ENCODE peak calls at places on chromosomes 2 and 18, in five cellular contexts. F is activated CD4-positive, alpha-beta T cell treated with anti-CD3 and anti-CD28 coated beads, Interleukin-2, amount 10 ng/mL, durations not matched to agents 7 days and 5 days; B is posterior vena cava; L is PC-9; A is activated T-cell treated with anti-CD3 and anti-CD28 coated beads for 1 hour. K is an unnamed sample.

GRCh38 chr2:133918141-133918540 is 335.7 kb upstream of the MGAT5 start:
- DNase-seq in F (no peak), B (no peak), A (no peak), L (no peak), K (no peak)

GRCh38 chr2:55047677-55048299 is 2.5 kb downstream of the RTN4 start:
- DNase-seq in L (peak), A (no peak), B (no peak), F (no peak), K (no peak)

GRCh38 chr2:212536385-212537310 is 2.0 kb downstream of the ERBB4 start:
- DNase-seq in A (no peak), F (no peak), B (peak), L (no peak), K (peak)

GRCh38 chr2:75055820-75056675 is 97.6 kb downstream of the POLE4 start:
- DNase-seq in L (no peak), F (no peak), B (no peak), A (no peak), K (no peak)

GRCh38 chr2:197378494-197378972 is 56.3 kb downstream of the SF3B1 start:
- DNase-seq in F (peak), B (no peak), A (peak), L (no peak), K (peak)

GRCh38 chr2:177108890-177109289 is 103.7 kb upstream of the HNRNPA3 start:
- DNase-seq in F (no peak), A (no peak), B (no peak), L (no peak), K (no peak)

GRCh38 chr2:36444206-36444605 is 88.6 kb downstream of the CRIM1 start:
- DNase-seq in B (no peak), A (no peak), F (no peak), L (no peak), K (no peak)

GRCh38 chr2:219713110-219713509 is 85.7 kb downstream of the SLC4A3 start:
- DNase-seq in F (no peak), L (no peak), B (no peak), A (no peak), K (no peak)

GRCh38 chr2:174577967-174578589 is 19.5 kb downstream of the WIPF1 start:
- DNase-seq in F (peak), B (no peak), A (no peak), L (no peak), K (no peak)

GRCh38 chr2:85133751-85134254 is 611 bp downstream of the TCF7L1 start:
- DNase-seq in F (no peak), A (no peak), L (no peak), B (peak), K (peak)

GRCh38 chr18:65221736-65222135 is 529.1 kb upstream of the CDH7 start:
- DNase-seq in B (no peak), F (no peak), A (no peak), L (no peak), K (no peak)

GRCh38 chr2:21148718-21149117 is 24.9 kb downstream of the TDRD15 start:
- DNase-seq in B (no peak), L (no peak), F (no peak), A (no peak), K (no peak)

GRCh38 chr2:205902041-205902898 is 183.7 kb downstream of the INO80D start:
- DNase-seq in F (no peak), L (no peak), A (no peak), B (no peak), K (no peak)

GRCh38 chr2:221022554-221022953 is 549.5 kb downstream of the EPHA4 start:
- DNase-seq in F (no peak), L (no peak), B (no peak), A (no peak), K (no peak)

GRCh38 chr2:46878886-46879285 is 36.7 kb downstream of the MCFD2 start:
- DNase-seq in F (no peak), L (no peak), A (no peak), B (peak), K (peak)

GRCh38 chr2:166609183-166609959 is 115.3 kb upstream of the SCN7A start:
- DNase-seq in A (no peak), L (no peak), F (no peak), B (no peak), K (no peak)

GRCh38 chr18:65477450-65477849 is 273.4 kb upstream of the CDH7 start:
- DNase-seq in L (no peak), B (no peak), A (no peak), F (no peak), K (no peak)

GRCh38 chr2:7924033-7924762 is 757.7 kb upstream of the ID2 start:
- DNase-seq in F (no peak), B (no peak), L (no peak), A (no peak), K (no peak)

GRCh38 chr2:170930132-170931109 is 1.4 kb downstream of the GORASP2 start:
- DNase-seq in L (peak), F (peak), A (peak), B (no peak), K (no peak)

GRCh38 chr2:177606636-177607035 is 214.1 kb downstream of the AGPS start:
- DNase-seq in L (no peak), A (no peak), B (no peak), F (no peak), K (no peak)

GRCh38 chr18:28108801-28109200 is 68.1 kb downstream of the CDH2 start:
- DNase-seq in L (no peak), B (no peak), F (no peak), A (no peak), K (no peak)

GRCh38 chr2:99697811-99698568 is 208.2 kb upstream of the REV1 start:
- DNase-seq in A (no peak), L (no peak), B (peak), F (no peak), K (peak)

GRCh38 chr2:71615769-71616730 is 162.7 kb downstream of the DYSF start:
- DNase-seq in L (no peak), B (peak), A (no peak), F (peak), K (no peak)

GRCh38 chr18:78681396-78681795 is 298.2 kb upstream of the SALL3 start:
- DNase-seq in A (no peak), F (no peak), L (no peak), B (peak), K (no peak)

GRCh38 chr2:10520154-10520553 is 72.0 kb upstream of the ODC1 start:
- DNase-seq in A (no peak), L (no peak), F (no peak), B (no peak), K (no peak)

GRCh38 chr18:10923225-10923624 is 226.1 kb downstream of the PIEZO2 start:
- DNase-seq in L (no peak), F (no peak), A (no peak), B (no peak), K (no peak)

GRCh38 chr2:31282634-31283033 is 48.7 kb downstream of the EHD3 start:
- DNase-seq in A (no peak), L (no peak), B (no peak), F (no peak), K (no peak)

GRCh38 chr2:197279997-197280756 is 30.4 kb downstream of the ANKRD44 start:
- DNase-seq in L (no peak), B (no peak), F (no peak), A (no peak), K (no peak)

GRCh38 chr18:9901377-9901776 is 12.4 kb upstream of the VAPA start:
- DNase-seq in F (no peak), A (no peak), L (no peak), B (no peak), K (no peak)

GRCh38 chr2:146262606-146263005 is 1582.2 kb upstream of the ACVR2A start:
- DNase-seq in A (no peak), L (no peak), B (no peak), F (no peak), K (no peak)

GRCh38 chr2:225117061-225117716 is 74.9 kb upstream of the DOCK10 start:
- DNase-seq in L (no peak), B (no peak), F (no peak), A (no peak), K (no peak)

GRCh38 chr18:43587538-43588153 is 310.4 kb upstream of the SYT4 start:
- DNase-seq in L (no peak), B (no peak), A (no peak), F (no peak), K (no peak)

GRCh38 chr2:173647681-173648350 is 293.1 kb downstream of the CDCA7 start:
- DNase-seq in A (no peak), B (no peak), F (no peak), L (no peak), K (no peak)

GRCh38 chr2:204180671-204181070 is 244.1 kb downstream of the ICOS start:
- DNase-seq in F (no peak), L (no peak), B (no peak), A (no peak), K (no peak)

GRCh38 chr2:128701443-128701842 is 382.8 kb upstream of the HS6ST1 start:
- DNase-seq in A (no peak), B (no peak), L (no peak), F (no peak), K (no peak)

GRCh38 chr2:60627412-60627811 is 74.0 kb upstream of the BCL11A start:
- DNase-seq in A (no peak), F (no peak), B (no peak), L (no peak), K (no peak)

GRCh38 chr2:191314697-191315364 is 69.6 kb downstream of the MYO1B start:
- DNase-seq in A (no peak), B (no peak), F (no peak), L (no peak), K (no peak)

GRCh38 chr2:85445316-85446295 is 27.1 kb downstream of the SH2D6 start:
- DNase-seq in F (no peak), B (no peak), L (peak), A (no peak), K (peak)

GRCh38 chr2:2739231-2739795 is 408.2 kb upstream of the MYT1L start:
- DNase-seq in F (no peak), A (no peak), L (no peak), B (peak), K (no peak)

GRCh38 chr2:67446504-67446911 is 49.4 kb downstream of the ETAA1 start:
- DNase-seq in A (no peak), L (peak), F (no peak), B (no peak), K (no peak)

K was measured in heart left ventricle.